ENCODE peak calls at places on chromosomes 16 and 17, in five cellular contexts. H is body of pancreas, U is aorta, J is AG09309, G is heart left ventricle. X is an unnamed sample.

GRCh38 chr16:86634290-86634689 is 55.9 kb downstream of the FOXL1 start:
- DNase-seq in J (no peak), G (no peak), H (no peak), U (peak), X (no peak)

GRCh38 chr17:39638317-39638716 is 1.4 kb downstream of the STARD3 start:
- DNase-seq in G (no peak), J (no peak), H (no peak), U (no peak), X (no peak)

GRCh38 chr16:19853973-19854876 is 30.4 kb downstream of the GPRC5B start:
- DNase-seq in G (no peak), U (no peak), J (no peak), H (no peak), X (no peak)

GRCh38 chr17:83090424-83091256 is 11.2 kb downstream of the METRNL start:
- DNase-seq in U (no peak), G (no peak), J (no peak), H (no peak), X (no peak)

GRCh38 chr17:1834378-1835149 is 4.8 kb downstream of the RPA1 start:
- DNase-seq in G (no peak), U (no peak), J (no peak), H (no peak), X (no peak)

GRCh38 chr16:51814617-51815016 is 663.5 kb upstream of the SALL1 start:
- DNase-seq in G (no peak), H (no peak), U (no peak), J (no peak), X (no peak)

GRCh38 chr17:1693339-1693738 is 8.7 kb upstream of the PRPF8 start:
- DNase-seq in H (no peak), G (no peak), J (no peak), U (no peak), X (no peak)

GRCh38 chr17:57422574-57423164 is 166.3 kb downstream of the MSI2 start:
- DNase-seq in H (no peak), G (peak), U (no peak), J (peak), X (no peak)

GRCh38 chr17:6392609-6393367 is 42.1 kb downstream of the AIPL1 start:
- DNase-seq in H (peak), G (no peak), J (no peak), U (no peak), X (no peak)

GRCh38 chr16:86181526-86181925 is 282.6 kb downstream of the IRF8 start:
- DNase-seq in J (no peak), H (no peak), G (no peak), U (no peak), X (peak)